ENCODE peak calls at places on chromosomes 6 and 20, in seven cellular contexts. R is kidney tubule cell; E is Right ventricle myocardium inferior; G is stimulated activated effector memory CD8-positive, alpha-beta T cell treated with anti-CD3 and anti-CD28 coated beads, Interleukin-12 subunit alpha, Interleukin-12 subunit beta, amount 100 ng/mL, for 72 hours; M is left cardiac atrium; W is NCI-H1092 treated with DMSO at 0.1 percent for 48 hours; O is nephron progenitor cell. N is an unnamed sample.
A peak's percentile ranks its signal among the peaks of the same experiment; 100 is the strongest.

GRCh38 chr6:150254671-150255228 is 111.9 kb downstream of the PPP1R14C start:
- DNase-seq in R (no peak), E (no peak), G (no peak), M (no peak), W (no peak), O (no peak), N (no peak)

GRCh38 chr20:10783660-10784336 is 110.0 kb upstream of the JAG1 start:
- DNase-seq in R (peak; percentile 39), E (no peak), G (no peak), M (no peak), W (no peak), O (no peak), N (no peak)

GRCh38 chr6:30782425-30783014 is 38.2 kb upstream of the IER3 start:
- DNase-seq in R (peak; percentile 63), E (no peak), G (no peak), M (no peak), W (no peak), O (no peak), N (no peak)

GRCh38 chr20:31908424-31908823 is 38.0 kb downstream of the TTLL9 start:
- DNase-seq in R (no peak), E (no peak), G (no peak), M (no peak), W (no peak), O (no peak), N (no peak)

GRCh38 chr6:148441454-148441911 is 98.8 kb downstream of the SASH1 start:
- DNase-seq in R (peak; percentile 94), E (no peak), G (no peak), M (no peak), W (no peak), O (no peak), N (no peak)

GRCh38 chr6:112576421-112576820 is 229.3 kb downstream of the RFPL4B start:
- DNase-seq in R (peak; percentile 5), E (no peak), G (no peak), M (no peak), W (no peak), O (no peak), N (no peak)

GRCh38 chr20:41570552-41570951 is 47.6 kb downstream of the CHD6 start:
- DNase-seq in R (no peak), E (no peak), G (no peak), M (no peak), W (no peak), O (no peak), N (no peak)

GRCh38 chr20:50193169-50193850 is 2.7 kb downstream of the CEBPB start:
- DNase-seq in R (no peak), E (no peak), G (peak; percentile 67), M (no peak), W (no peak), O (no peak), N (peak; percentile 72)

GRCh38 chr6:19731286-19731685 is 105.9 kb upstream of the ID4 start:
- DNase-seq in R (peak; percentile 74), E (no peak), G (no peak), M (no peak), W (no peak), O (no peak), N (no peak)

GRCh38 chr6:47096233-47096887 is 54.2 kb upstream of the ADGRF1 start:
- DNase-seq in R (no peak), E (no peak), G (no peak), M (no peak), W (no peak), O (no peak), N (no peak)

GRCh38 chr6:124676033-124676432 is 286.2 kb upstream of the RNF217 start:
- DNase-seq in R (peak; percentile 2), E (no peak), G (no peak), M (no peak), W (no peak), O (no peak), N (no peak)

GRCh38 chr20:32830437-32830836 is 10.7 kb downstream of the MAPRE1 start:
- DNase-seq in R (no peak), E (no peak), G (no peak), M (no peak), W (no peak), O (no peak), N (no peak)

GRCh38 chr6:3868544-3868943 is 19.4 kb downstream of the FAM50B start:
- DNase-seq in R (peak; percentile 8), E (no peak), G (no peak), M (no peak), W (no peak), O (no peak), N (no peak)

GRCh38 chr6:2244261-2245102 is 923 bp downstream of the GMDS start:
- DNase-seq in R (peak; percentile 51), E (no peak), G (peak; percentile 45), M (no peak), W (peak; percentile 2), O (peak; percentile 6), N (no peak)

GRCh38 chr6:31708224-31708623 is 1.6 kb downstream of the LY6G6F start:
- DNase-seq in R (no peak), E (no peak), G (no peak), M (no peak), W (no peak), O (no peak), N (no peak)

GRCh38 chr20:51562334-51563140 is 20.0 kb upstream of the NFATC2 start:
- DNase-seq in R (peak; percentile 86), E (peak; percentile 89), G (peak; percentile 62), M (peak; percentile 89), W (peak; percentile 43), O (peak; percentile 71), N (peak; percentile 63)

GRCh38 chr6:170043881-170044790 is 246.7 kb downstream of the DLL1 start:
- DNase-seq in R (no peak), E (peak; percentile 56), G (no peak), M (peak; percentile 26), W (no peak), O (no peak), N (no peak)

GRCh38 chr6:43274916-43275597 is 23.0 kb upstream of the SLC22A7 start:
- DNase-seq in R (no peak), E (no peak), G (peak; percentile 57), M (no peak), W (peak; percentile 26), O (peak; percentile 65), N (peak; percentile 92)

GRCh38 chr6:28266962-28267694 is at the start of gene ZSCAN26:
- DNase-seq in R (peak; percentile 88), E (peak; percentile 86), G (peak; percentile 95), M (peak; percentile 87), W (peak; percentile 83), O (peak; percentile 86), N (peak; percentile 86)

GRCh38 chr20:5524886-5525285 is 208.1 kb upstream of the PROKR2 start:
- DNase-seq in R (no peak), E (no peak), G (no peak), M (no peak), W (no peak), O (no peak), N (no peak)

GRCh38 chr6:24991748-24992467 is 56.1 kb upstream of the RIPOR2 start:
- DNase-seq in R (peak; percentile 50), E (no peak), G (peak; percentile 73), M (no peak), W (peak; percentile 36), O (peak; percentile 45), N (no peak)

GRCh38 chr6:37302086-37302686 is 44.2 kb upstream of the TMEM217 start:
- DNase-seq in R (no peak), E (no peak), G (no peak), M (no peak), W (no peak), O (no peak), N (no peak)

GRCh38 chr6:169972736-169973135 is 221.3 kb downstream of the ERMARD start:
- DNase-seq in R (no peak), E (no peak), G (no peak), M (no peak), W (no peak), O (no peak), N (peak; percentile 5)

GRCh38 chr6:159720708-159721107 is 6.6 kb upstream of the WTAP start:
- DNase-seq in R (peak; percentile 67), E (no peak), G (no peak), M (no peak), W (peak; percentile 52), O (no peak), N (no peak)

GRCh38 chr6:146543940-146544661 is 468 bp downstream of the RAB32 start:
- DNase-seq in R (peak; percentile 62), E (no peak), G (no peak), M (peak; percentile 45), W (no peak), O (peak; percentile 34), N (peak; percentile 90)

GRCh38 chr6:154578004-154578559 is 67.6 kb upstream of the CNKSR3 start:
- DNase-seq in R (no peak), E (no peak), G (no peak), M (no peak), W (no peak), O (no peak), N (no peak)

GRCh38 chr20:51373713-51374481 is 168.6 kb downstream of the NFATC2 start:
- DNase-seq in R (no peak), E (no peak), G (no peak), M (peak; percentile 76), W (no peak), O (no peak), N (no peak)

GRCh38 chr6:159989471-159989870 is 20.6 kb downstream of the IGF2R start:
- DNase-seq in R (no peak), E (no peak), G (no peak), M (no peak), W (no peak), O (no peak), N (no peak)

GRCh38 chr20:35541783-35542662 is at the start of gene ERGIC3:
- DNase-seq in R (peak; percentile 96), E (peak; percentile 99), G (peak; percentile 99), M (peak; percentile 98), W (peak; percentile 96), O (peak; percentile 100), N (peak; percentile 98)

GRCh38 chr6:127576874-127577273 is at the start of gene C6orf58:
- DNase-seq in R (no peak), E (no peak), G (no peak), M (no peak), W (no peak), O (no peak), N (no peak)

GRCh38 chr6:35638679-35639078 is 50.0 kb downstream of the FKBP5 start:
- DNase-seq in R (no peak), E (no peak), G (no peak), M (no peak), W (no peak), O (no peak), N (no peak)

GRCh38 chr6:27091661-27092315 is 155.7 kb upstream of the PRSS16 start:
- DNase-seq in R (peak; percentile 97), E (no peak), G (no peak), M (no peak), W (no peak), O (peak; percentile 55), N (no peak)

GRCh38 chr6:14721103-14721758 is 524.6 kb upstream of the JARID2 start:
- DNase-seq in R (no peak), E (no peak), G (no peak), M (no peak), W (no peak), O (no peak), N (no peak)

GRCh38 chr20:48574383-48574782 is 253.4 kb downstream of the PREX1 start:
- DNase-seq in R (peak; percentile 6), E (no peak), G (no peak), M (no peak), W (no peak), O (no peak), N (no peak)

GRCh38 chr20:49691818-49692568 is 21.7 kb downstream of the B4GALT5 start:
- DNase-seq in R (no peak), E (no peak), G (no peak), M (no peak), W (no peak), O (no peak), N (no peak)

GRCh38 chr20:1286267-1287036 is 20.4 kb downstream of the SNPH start:
- DNase-seq in R (no peak), E (no peak), G (no peak), M (no peak), W (no peak), O (no peak), N (no peak)

GRCh38 chr20:19964289-19965263 is 52.6 kb upstream of the NAA20 start:
- DNase-seq in R (peak; percentile 85), E (no peak), G (no peak), M (peak; percentile 36), W (no peak), O (peak; percentile 7), N (peak; percentile 91)

GRCh38 chr20:4130404-4131189 is 115.2 kb upstream of the RNF24 start:
- DNase-seq in R (peak; percentile 76), E (no peak), G (no peak), M (no peak), W (no peak), O (no peak), N (no peak)

N was measured in right lobe of liver.